ENCODE peak calls at places on chromosomes 12 and 14, in five cellular contexts. F is H9, Y is H1, K is trophoblast cell, D is mesenchymal stem cell. N is an unnamed sample. For H3K4me1, the result is how much of the 10 kb centered on the place peaks cover.

GRCh38 chr12:58765653-58766554 is 154.4 kb downstream of the LRIG3 start:
- DNase-seq in Y (no peak), D (peak), F (no peak), K (no peak), N (no peak)

GRCh38 chr14:29321646-29322045 is 555.1 kb downstream of the FOXG1 start:
- DNase-seq in Y (no peak), K (no peak), F (no peak), D (peak), N (no peak)

GRCh38 chr14:71290960-71291466 is 383.8 kb downstream of the PCNX1 start:
- DNase-seq in Y (no peak), D (peak), K (peak), F (no peak), N (no peak)

GRCh38 chr12:1351926-1352325 is 242.5 kb downstream of the FBXL14 start:
- DNase-seq in K (no peak), Y (no peak), D (peak), F (no peak), N (no peak)

GRCh38 chr12:109621864-109622485 is 48.4 kb downstream of the MVK start:
- DNase-seq in F (no peak), K (no peak), Y (no peak), D (no peak), N (no peak)

GRCh38 chr12:21773263-21773741 is 1.2 kb downstream of the KCNJ8 start:
- DNase-seq in D (no peak), F (peak), Y (peak), K (no peak), N (no peak)

GRCh38 chr12:56143870-56144269 is 8.5 kb upstream of the MYL6B start:
- DNase-seq in F (no peak), D (no peak), Y (no peak), K (no peak), N (no peak)

GRCh38 chr14:43522191-43522590 is 984.9 kb downstream of the FSCB start:
- DNase-seq in Y (no peak), F (no peak), D (no peak), K (no peak), N (no peak)

GRCh38 chr14:50210074-50210473 is 21.3 kb downstream of the SOS2 start:
- DNase-seq in K (no peak), D (no peak), Y (no peak), F (no peak), N (no peak)

GRCh38 chr14:104146651-104147345 is 8.4 kb downstream of the KIF26A start:
- DNase-seq in Y (no peak), D (no peak), K (no peak), F (peak), N (no peak)

GRCh38 chr14:28323951-28324741 is 442.4 kb upstream of the FOXG1 start:
- DNase-seq in Y (no peak), D (no peak), K (no peak), F (no peak), N (no peak)

GRCh38 chr12:79252358-79253075 is 387.9 kb downstream of the SYT1 start:
- DNase-seq in Y (no peak), K (no peak), F (no peak), D (no peak), N (no peak)

GRCh38 chr12:53625946-53626701 is at the start of gene ATF7:
- DNase-seq in D (peak), F (peak), K (peak), Y (peak), N (peak)

GRCh38 chr12:64744422-64745258 is 14.6 kb downstream of the GNS start:
- DNase-seq in D (peak), F (no peak), K (no peak), Y (no peak), N (no peak)

GRCh38 chr12:80493466-80493865 is 49.4 kb downstream of the PTPRQ start:
- DNase-seq in D (no peak), Y (no peak), K (no peak), F (no peak), N (no peak)

GRCh38 chr12:104582739-104583138 is 126.0 kb downstream of the CHST11 start:
- DNase-seq in K (no peak), F (no peak), Y (no peak), D (no peak), N (no peak)

GRCh38 chr12:55729592-55730446 is 1.0 kb upstream of the CD63 start:
- DNase-seq in F (peak), D (peak), Y (no peak), K (peak), N (peak)

GRCh38 chr12:52243264-52243773 is 10.3 kb downstream of the KRT7 start:
- DNase-seq in D (peak), F (no peak), Y (no peak), K (no peak), N (no peak)

GRCh38 chr12:50924131-50924438 is 28.3 kb upstream of the HIGD1C start:
- DNase-seq in F (peak), K (no peak), D (no peak), Y (no peak), N (no peak)

GRCh38 chr12:131171029-131171428 is 217.3 kb downstream of the ADGRD1 start:
- DNase-seq in D (no peak), Y (no peak), F (no peak), K (no peak), N (no peak)

GRCh38 chr12:89352242-89352491 is 134 bp downstream of the DUSP6 start:
- DNase-seq in K (no peak), D (no peak), Y (no peak), F (no peak), N (no peak)

GRCh38 chr14:84767434-84767833 is 762.5 kb upstream of the FLRT2 start:
- DNase-seq in D (no peak), Y (no peak), K (no peak), F (no peak), N (no peak)

GRCh38 chr12:67442347-67442841 is 173.2 kb downstream of the CAND1 start:
- DNase-seq in F (no peak), K (no peak), D (no peak), Y (no peak), N (no peak)

GRCh38 chr14:42140831-42141279 is 534.2 kb downstream of the LRFN5 start:
- DNase-seq in D (peak), K (no peak), Y (no peak), F (no peak), N (no peak)

GRCh38 chr12:39772708-39773665 is 153.4 kb upstream of the ABCD2 start:
- DNase-seq in F (no peak), Y (no peak), D (no peak), K (no peak), N (no peak)

GRCh38 chr14:91350483-91350812 is 67.2 kb downstream of the CCDC88C start:
- DNase-seq in D (no peak), K (no peak), F (no peak), Y (no peak), N (no peak)

GRCh38 chr12:122355702-122356101 is 66.8 kb downstream of the CLIP1 start:
- DNase-seq in F (no peak), K (no peak), D (no peak), Y (no peak), N (no peak)

GRCh38 chr14:29705801-29706200 is 221.8 kb downstream of the PRKD1 start:
- DNase-seq in K (no peak), Y (no peak), D (no peak), F (no peak), N (no peak)

GRCh38 chr14:100568164-100568997 is 18.8 kb downstream of the BEGAIN start:
- DNase-seq in F (no peak), Y (no peak), K (no peak), D (no peak), N (no peak)

GRCh38 chr14:103535081-103535890 is 6.3 kb downstream of the TRMT61A start:
- DNase-seq in Y (no peak), K (no peak), D (no peak), F (no peak), N (no peak)

GRCh38 chr12:38385492-38385864 is 68.9 kb downstream of the ALG10B start:
- DNase-seq in D (no peak), F (no peak), K (no peak), Y (no peak), N (no peak)

GRCh38 chr14:99755068-99755405 is 38.2 kb upstream of the EML1 start:
- DNase-seq in Y (no peak), D (no peak), F (no peak), K (no peak), N (no peak)

GRCh38 chr14:91361236-91361811 is 56.3 kb downstream of the CCDC88C start:
- DNase-seq in K (peak), Y (no peak), D (peak), F (no peak), N (no peak)

GRCh38 chr12:107748472-107748871 is 12.5 kb downstream of the PRDM4 start:
- DNase-seq in D (peak), K (no peak), Y (no peak), F (no peak), N (no peak)

GRCh38 chr14:90419200-90419599 is 22.4 kb downstream of the CALM1 start:
- DNase-seq in Y (no peak), K (peak), D (peak), F (no peak), N (no peak)

GRCh38 chr12:51678086-51678724 is 87.2 kb downstream of the SCN8A start:
- DNase-seq in K (peak), D (peak), Y (no peak), F (peak), N (no peak)

GRCh38 chr14:67541448-67542387 is 8.6 kb downstream of the PLEKHH1 start:
- DNase-seq in Y (no peak), F (peak), D (no peak), K (no peak), N (no peak)

GRCh38 chr12:103851127-103851526 is 10.1 kb upstream of the NT5DC3 start:
- DNase-seq in K (no peak), D (no peak), Y (no peak), F (no peak), N (no peak)

DNA sequence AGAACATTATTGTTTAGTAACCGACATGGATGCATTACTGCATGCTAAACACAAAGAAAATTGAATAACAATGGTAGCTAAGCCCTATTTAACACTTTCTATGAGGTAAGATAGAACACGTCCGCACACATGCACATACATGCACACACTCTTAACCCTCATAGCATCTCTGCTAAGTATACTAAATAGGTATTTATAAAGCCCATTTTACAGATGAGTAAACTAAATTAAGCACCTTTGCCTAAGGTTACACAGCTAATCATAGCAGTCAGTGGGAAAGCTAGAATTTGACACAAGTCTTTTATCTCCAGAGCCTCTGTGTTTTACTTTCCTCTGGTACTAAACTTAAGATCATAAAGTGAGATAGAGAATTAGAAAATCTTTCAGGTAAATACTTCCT is 435.0 kb downstream of the EGLN3 start:
- DNase-seq in D (no peak), K (no peak), F (no peak), Y (no peak), N (no peak)
- H4K91ac ChIP-seq in D (no peak), K (no peak), F (no peak), Y (no peak), N (no peak)

GRCh38 chr12:123788541-123788940 is 26.4 kb downstream of the DNAH10 start:
- DNase-seq in K (no peak), F (no peak), Y (no peak), D (no peak), N (no peak)
- H2BK12ac ChIP-seq in K (no peak), F (no peak), Y (no peak), D (no peak), N (no peak)

DNA sequence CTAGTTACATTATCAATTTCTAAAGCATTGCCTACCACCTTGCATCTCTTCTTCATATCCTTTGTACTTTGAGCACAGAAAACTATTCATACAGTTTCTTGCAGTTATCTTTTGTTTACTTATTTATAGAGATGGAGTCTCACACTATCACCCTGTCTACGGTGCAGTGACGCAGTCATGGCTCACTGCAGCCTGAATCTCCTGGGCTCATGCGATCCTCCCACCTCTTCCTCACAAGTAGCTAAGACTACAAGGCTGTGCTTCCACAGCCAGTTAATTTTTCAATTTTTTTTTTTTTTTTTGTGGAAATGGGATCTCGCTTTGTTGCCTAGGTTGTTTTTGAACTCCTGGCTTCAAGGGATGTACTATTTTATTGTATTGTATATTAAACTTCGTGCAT is 158.0 kb downstream of the TTC6 start:
- DNase-seq in F (no peak), K (no peak), Y (no peak), D (no peak), N (no peak)
- H3K4me1 ChIP-seq in F (under half), K (under half), Y (under half), D (under half), N (under half)

DNA sequence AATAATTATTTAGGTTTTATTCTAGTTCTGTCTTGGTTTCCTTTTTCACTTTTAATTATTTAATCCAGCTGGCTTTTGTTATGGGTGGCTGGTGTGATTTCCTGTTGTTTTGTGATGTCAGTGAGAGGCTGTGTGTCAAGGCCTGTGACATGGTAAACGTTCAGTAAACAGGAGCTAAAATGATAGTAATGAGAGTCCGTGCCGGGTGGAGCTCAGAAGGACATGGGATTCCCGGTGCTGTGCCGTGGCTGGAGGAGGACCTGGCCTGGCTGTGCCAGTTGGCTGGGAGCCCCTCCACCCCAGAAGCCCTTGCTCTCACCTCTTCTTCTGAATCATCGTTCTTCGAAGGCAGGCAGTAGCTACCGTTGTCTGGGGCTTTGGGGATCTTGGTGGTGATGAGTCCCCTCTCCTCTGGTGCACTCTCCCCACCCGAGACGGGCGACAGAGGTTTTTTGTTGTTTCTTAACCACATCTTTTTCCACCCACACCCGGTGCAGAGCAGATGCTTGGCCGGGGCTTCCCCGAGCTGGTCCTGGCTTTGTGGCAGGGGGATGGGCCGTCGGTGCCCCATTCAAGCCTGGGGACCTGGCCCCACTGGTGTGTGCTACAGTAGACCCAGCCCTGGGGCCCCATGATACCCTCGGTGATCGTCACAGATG is 29.1 kb downstream of the SH2B3 start:
- DNase-seq in Y (no peak), F (no peak), K (no peak), D (peak), N (no peak)
- H4K91ac ChIP-seq in Y (no peak), F (no peak), K (no peak), D (peak), N (no peak)